ENCODE peak calls at places on chromosomes 11 and 22, in seven cellular contexts. One of them, this sample, is unnamed.

GRCh38 chr11:44257338-44258189 is 52.4 kb downstream of the ALX4 start:
- DNase-seq in GM12865: peak; percentile 12
- DNase-seq in stimulated activated CD4-positive, alpha-beta T cell treated with anti-CD3 and anti-CD28 coated beads, Interleukin-4, amount 100 ng/mL, for 24 hours: no peak
- DNase-seq in T-helper 9 cell: no peak
- DNase-seq in lower lobe of right lung: no peak
- DNase-seq in NCI-H1436: no peak
- DNase-seq in left cardiac atrium: no peak
- DNase-seq in this sample: no peak

GRCh38 chr11:45155627-45156180 is 9.3 kb downstream of the PRDM11 start:
- DNase-seq in lower lobe of right lung: no peak
- DNase-seq in T-helper 9 cell: no peak
- DNase-seq in stimulated activated CD4-positive, alpha-beta T cell treated with anti-CD3 and anti-CD28 coated beads, Interleukin-4, amount 100 ng/mL, for 24 hours: no peak
- DNase-seq in GM12865: no peak
- DNase-seq in NCI-H1436: no peak
- DNase-seq in left cardiac atrium: no peak
- DNase-seq in this sample: no peak

GRCh38 chr11:3380706-3381570 is 2.0 kb upstream of the ZNF195 start:
- DNase-seq in stimulated activated CD4-positive, alpha-beta T cell treated with anti-CD3 and anti-CD28 coated beads, Interleukin-4, amount 100 ng/mL, for 24 hours: no peak
- DNase-seq in NCI-H1436: no peak
- DNase-seq in lower lobe of right lung: no peak
- DNase-seq in T-helper 9 cell: no peak
- DNase-seq in left cardiac atrium: peak; percentile 34
- DNase-seq in GM12865: no peak
- DNase-seq in this sample: no peak

GRCh38 chr11:64048042-64048854 is 12.5 kb downstream of the FLRT1 start:
- DNase-seq in GM12865: no peak
- DNase-seq in stimulated activated CD4-positive, alpha-beta T cell treated with anti-CD3 and anti-CD28 coated beads, Interleukin-4, amount 100 ng/mL, for 24 hours: no peak
- DNase-seq in T-helper 9 cell: no peak
- DNase-seq in lower lobe of right lung: no peak
- DNase-seq in NCI-H1436: no peak
- DNase-seq in left cardiac atrium: no peak
- DNase-seq in this sample: no peak

GRCh38 chr11:8948901-8949300 is 6.1 kb upstream of the ASCL3 start:
- DNase-seq in NCI-H1436: no peak
- DNase-seq in stimulated activated CD4-positive, alpha-beta T cell treated with anti-CD3 and anti-CD28 coated beads, Interleukin-4, amount 100 ng/mL, for 24 hours: no peak
- DNase-seq in GM12865: no peak
- DNase-seq in left cardiac atrium: no peak
- DNase-seq in lower lobe of right lung: no peak
- DNase-seq in T-helper 9 cell: no peak
- DNase-seq in this sample: no peak

GRCh38 chr11:114195981-114196731 is 100.0 kb upstream of the NNMT start:
- DNase-seq in GM12865: no peak
- DNase-seq in NCI-H1436: no peak
- DNase-seq in T-helper 9 cell: no peak
- DNase-seq in lower lobe of right lung: peak; percentile 58
- DNase-seq in stimulated activated CD4-positive, alpha-beta T cell treated with anti-CD3 and anti-CD28 coated beads, Interleukin-4, amount 100 ng/mL, for 24 hours: no peak
- DNase-seq in left cardiac atrium: no peak
- DNase-seq in this sample: no peak

GRCh38 chr22:40782521-40782920 is 36.6 kb downstream of the SLC25A17 start:
- DNase-seq in left cardiac atrium: no peak
- DNase-seq in lower lobe of right lung: no peak
- DNase-seq in T-helper 9 cell: no peak
- DNase-seq in stimulated activated CD4-positive, alpha-beta T cell treated with anti-CD3 and anti-CD28 coated beads, Interleukin-4, amount 100 ng/mL, for 24 hours: no peak
- DNase-seq in GM12865: no peak
- DNase-seq in NCI-H1436: no peak
- DNase-seq in this sample: no peak

GRCh38 chr11:125464671-125465070 is 31.4 kb downstream of the FEZ1 start:
- DNase-seq in left cardiac atrium: no peak
- DNase-seq in lower lobe of right lung: no peak
- DNase-seq in NCI-H1436: no peak
- DNase-seq in T-helper 9 cell: no peak
- DNase-seq in stimulated activated CD4-positive, alpha-beta T cell treated with anti-CD3 and anti-CD28 coated beads, Interleukin-4, amount 100 ng/mL, for 24 hours: no peak
- DNase-seq in GM12865: no peak
- DNase-seq in this sample: no peak

GRCh38 chr11:111561801-111562325 is 21.3 kb downstream of the LAYN start:
- DNase-seq in GM12865: no peak
- DNase-seq in lower lobe of right lung: no peak
- DNase-seq in T-helper 9 cell: no peak
- DNase-seq in NCI-H1436: no peak
- DNase-seq in left cardiac atrium: no peak
- DNase-seq in stimulated activated CD4-positive, alpha-beta T cell treated with anti-CD3 and anti-CD28 coated beads, Interleukin-4, amount 100 ng/mL, for 24 hours: no peak
- DNase-seq in this sample: no peak

GRCh38 chr11:85787809-85788805 is 22.8 kb downstream of the SYTL2 start:
- DNase-seq in lower lobe of right lung: no peak
- DNase-seq in left cardiac atrium: no peak
- DNase-seq in GM12865: no peak
- DNase-seq in NCI-H1436: no peak
- DNase-seq in T-helper 9 cell: no peak
- DNase-seq in stimulated activated CD4-positive, alpha-beta T cell treated with anti-CD3 and anti-CD28 coated beads, Interleukin-4, amount 100 ng/mL, for 24 hours: no peak
- DNase-seq in this sample: no peak

GRCh38 chr22:50730013-50730891 is 7.8 kb upstream of the ACR start:
- DNase-seq in NCI-H1436: no peak
- DNase-seq in stimulated activated CD4-positive, alpha-beta T cell treated with anti-CD3 and anti-CD28 coated beads, Interleukin-4, amount 100 ng/mL, for 24 hours: no peak
- DNase-seq in left cardiac atrium: peak; percentile 25
- DNase-seq in GM12865: no peak
- DNase-seq in T-helper 9 cell: no peak
- DNase-seq in lower lobe of right lung: peak; percentile 43
- DNase-seq in this sample: no peak

GRCh38 chr11:5719703-5720495 is 16.3 kb upstream of the OR56B1 start:
- DNase-seq in T-helper 9 cell: no peak
- DNase-seq in left cardiac atrium: no peak
- DNase-seq in NCI-H1436: no peak
- DNase-seq in stimulated activated CD4-positive, alpha-beta T cell treated with anti-CD3 and anti-CD28 coated beads, Interleukin-4, amount 100 ng/mL, for 24 hours: no peak
- DNase-seq in GM12865: no peak
- DNase-seq in lower lobe of right lung: no peak
- DNase-seq in this sample: no peak

GRCh38 chr11:86715611-86716010 is 43.2 kb upstream of the ME3 start:
- DNase-seq in NCI-H1436: no peak
- DNase-seq in GM12865: no peak
- DNase-seq in lower lobe of right lung: no peak
- DNase-seq in T-helper 9 cell: no peak
- DNase-seq in left cardiac atrium: no peak
- DNase-seq in stimulated activated CD4-positive, alpha-beta T cell treated with anti-CD3 and anti-CD28 coated beads, Interleukin-4, amount 100 ng/mL, for 24 hours: no peak
- DNase-seq in this sample: no peak

GRCh38 chr11:117606211-117606610 is 190.8 kb downstream of the DSCAML1 start:
- DNase-seq in left cardiac atrium: no peak
- DNase-seq in stimulated activated CD4-positive, alpha-beta T cell treated with anti-CD3 and anti-CD28 coated beads, Interleukin-4, amount 100 ng/mL, for 24 hours: no peak
- DNase-seq in GM12865: peak; percentile 73
- DNase-seq in NCI-H1436: no peak
- DNase-seq in T-helper 9 cell: no peak
- DNase-seq in lower lobe of right lung: no peak
- DNase-seq in this sample: no peak

GRCh38 chr11:24705474-24705873 is 208.6 kb downstream of the LUZP2 start:
- DNase-seq in lower lobe of right lung: no peak
- DNase-seq in NCI-H1436: no peak
- DNase-seq in GM12865: no peak
- DNase-seq in stimulated activated CD4-positive, alpha-beta T cell treated with anti-CD3 and anti-CD28 coated beads, Interleukin-4, amount 100 ng/mL, for 24 hours: no peak
- DNase-seq in left cardiac atrium: no peak
- DNase-seq in T-helper 9 cell: no peak
- DNase-seq in this sample: no peak

GRCh38 chr11:1760351-1761109 is 3.2 kb downstream of the CTSD start:
- DNase-seq in GM12865: no peak
- DNase-seq in T-helper 9 cell: no peak
- DNase-seq in left cardiac atrium: peak; percentile 89
- DNase-seq in NCI-H1436: no peak
- DNase-seq in lower lobe of right lung: peak; percentile 92
- DNase-seq in stimulated activated CD4-positive, alpha-beta T cell treated with anti-CD3 and anti-CD28 coated beads, Interleukin-4, amount 100 ng/mL, for 24 hours: no peak
- DNase-seq in this sample: no peak

GRCh38 chr11:119652907-119653659 is 75.9 kb downstream of the NECTIN1 start:
- DNase-seq in left cardiac atrium: no peak
- DNase-seq in NCI-H1436: no peak
- DNase-seq in stimulated activated CD4-positive, alpha-beta T cell treated with anti-CD3 and anti-CD28 coated beads, Interleukin-4, amount 100 ng/mL, for 24 hours: no peak
- DNase-seq in GM12865: no peak
- DNase-seq in lower lobe of right lung: no peak
- DNase-seq in T-helper 9 cell: no peak
- DNase-seq in this sample: no peak

GRCh38 chr22:25747245-25747944 is 5.4 kb downstream of the MYO18B start:
- DNase-seq in GM12865: no peak
- DNase-seq in lower lobe of right lung: no peak
- DNase-seq in stimulated activated CD4-positive, alpha-beta T cell treated with anti-CD3 and anti-CD28 coated beads, Interleukin-4, amount 100 ng/mL, for 24 hours: no peak
- DNase-seq in T-helper 9 cell: no peak
- DNase-seq in left cardiac atrium: peak; percentile 76
- DNase-seq in NCI-H1436: no peak
- DNase-seq in this sample: no peak

GRCh38 chr11:128745296-128746183 is 51.7 kb downstream of the FLI1 start:
- DNase-seq in left cardiac atrium: peak; percentile 55
- DNase-seq in lower lobe of right lung: no peak
- DNase-seq in stimulated activated CD4-positive, alpha-beta T cell treated with anti-CD3 and anti-CD28 coated beads, Interleukin-4, amount 100 ng/mL, for 24 hours: no peak
- DNase-seq in NCI-H1436: no peak
- DNase-seq in T-helper 9 cell: no peak
- DNase-seq in GM12865: no peak
- DNase-seq in this sample: no peak

GRCh38 chr11:110467556-110467955 is 37.8 kb downstream of the FDX1 start:
- DNase-seq in lower lobe of right lung: no peak
- DNase-seq in T-helper 9 cell: no peak
- DNase-seq in stimulated activated CD4-positive, alpha-beta T cell treated with anti-CD3 and anti-CD28 coated beads, Interleukin-4, amount 100 ng/mL, for 24 hours: no peak
- DNase-seq in NCI-H1436: no peak
- DNase-seq in GM12865: no peak
- DNase-seq in left cardiac atrium: no peak
- DNase-seq in this sample: no peak

GRCh38 chr11:74570266-74571061 is 21.9 kb upstream of the POLD3 start:
- DNase-seq in stimulated activated CD4-positive, alpha-beta T cell treated with anti-CD3 and anti-CD28 coated beads, Interleukin-4, amount 100 ng/mL, for 24 hours: peak; percentile 20
- DNase-seq in NCI-H1436: peak; percentile 38
- DNase-seq in left cardiac atrium: peak; percentile 40
- DNase-seq in GM12865: peak; percentile 66
- DNase-seq in T-helper 9 cell: no peak
- DNase-seq in lower lobe of right lung: no peak
- DNase-seq in this sample: peak; percentile 7

GRCh38 chr11:65436412-65437032 is 13.9 kb downstream of the NEAT1 start:
- DNase-seq in lower lobe of right lung: no peak
- DNase-seq in NCI-H1436: no peak
- DNase-seq in left cardiac atrium: peak; percentile 30
- DNase-seq in T-helper 9 cell: no peak
- DNase-seq in GM12865: no peak
- DNase-seq in stimulated activated CD4-positive, alpha-beta T cell treated with anti-CD3 and anti-CD28 coated beads, Interleukin-4, amount 100 ng/mL, for 24 hours: no peak
- DNase-seq in this sample: no peak

GRCh38 chr11:46026616-46027293 is 94.5 kb downstream of the PHF21A start:
- DNase-seq in T-helper 9 cell: no peak
- DNase-seq in NCI-H1436: no peak
- DNase-seq in GM12865: no peak
- DNase-seq in lower lobe of right lung: no peak
- DNase-seq in stimulated activated CD4-positive, alpha-beta T cell treated with anti-CD3 and anti-CD28 coated beads, Interleukin-4, amount 100 ng/mL, for 24 hours: no peak
- DNase-seq in left cardiac atrium: no peak
- DNase-seq in this sample: no peak

GRCh38 chr11:104127828-104128227 is 36.1 kb downstream of the PDGFD start:
- DNase-seq in left cardiac atrium: no peak
- DNase-seq in stimulated activated CD4-positive, alpha-beta T cell treated with anti-CD3 and anti-CD28 coated beads, Interleukin-4, amount 100 ng/mL, for 24 hours: no peak
- DNase-seq in T-helper 9 cell: no peak
- DNase-seq in lower lobe of right lung: no peak
- DNase-seq in GM12865: no peak
- DNase-seq in NCI-H1436: no peak
- DNase-seq in this sample: no peak

GRCh38 chr22:48949375-48950149 is 878.1 kb downstream of the BRD1 start:
- DNase-seq in NCI-H1436: no peak
- DNase-seq in T-helper 9 cell: no peak
- DNase-seq in stimulated activated CD4-positive, alpha-beta T cell treated with anti-CD3 and anti-CD28 coated beads, Interleukin-4, amount 100 ng/mL, for 24 hours: no peak
- DNase-seq in left cardiac atrium: no peak
- DNase-seq in GM12865: no peak
- DNase-seq in lower lobe of right lung: no peak
- DNase-seq in this sample: no peak

GRCh38 chr11:67371549-67372231 is 1.7 kb downstream of the CLCF1 start:
- DNase-seq in stimulated activated CD4-positive, alpha-beta T cell treated with anti-CD3 and anti-CD28 coated beads, Interleukin-4, amount 100 ng/mL, for 24 hours: no peak
- DNase-seq in lower lobe of right lung: peak; percentile 64
- DNase-seq in T-helper 9 cell: no peak
- DNase-seq in NCI-H1436: no peak
- DNase-seq in left cardiac atrium: no peak
- DNase-seq in GM12865: peak; percentile 55
- DNase-seq in this sample: no peak

GRCh38 chr22:39895682-39896081 is 2.1 kb upstream of the ENTHD1 start:
- DNase-seq in NCI-H1436: no peak
- DNase-seq in stimulated activated CD4-positive, alpha-beta T cell treated with anti-CD3 and anti-CD28 coated beads, Interleukin-4, amount 100 ng/mL, for 24 hours: no peak
- DNase-seq in GM12865: no peak
- DNase-seq in left cardiac atrium: no peak
- DNase-seq in lower lobe of right lung: no peak
- DNase-seq in T-helper 9 cell: no peak
- DNase-seq in this sample: no peak

GRCh38 chr22:21945453-21946261 is 7.0 kb downstream of the PPM1F start:
- DNase-seq in lower lobe of right lung: no peak
- DNase-seq in NCI-H1436: no peak
- DNase-seq in GM12865: no peak
- DNase-seq in stimulated activated CD4-positive, alpha-beta T cell treated with anti-CD3 and anti-CD28 coated beads, Interleukin-4, amount 100 ng/mL, for 24 hours: no peak
- DNase-seq in left cardiac atrium: no peak
- DNase-seq in T-helper 9 cell: no peak
- DNase-seq in this sample: no peak